ENCODE peak calls at places on chromosome 1, in ten cellular contexts. Y, M, U, E, A, T, I, F, B and S are unnamed samples. For H3K9me3, the result is how much of the 10 kb centered on the place peaks cover.

GRCh38 chr1:201988593-201988992 is 6.1 kb downstream of the RNPEP start:
- DNase-seq in Y (no peak), M (no peak), U (no peak), E (no peak), A (no peak), T (no peak), I (no peak), F (no peak), B (no peak), S (peak)

GRCh38 chr1:221708076-221708571 is 33.8 kb downstream of the DUSP10 start:
- DNase-seq in Y (no peak), M (no peak), U (no peak), E (no peak), A (no peak), T (no peak), I (peak), F (no peak), B (no peak), S (no peak)

GRCh38 chr1:60463146-60463545 is 389.6 kb upstream of the C1orf87 start:
- DNase-seq in Y (no peak), M (no peak), U (no peak), E (no peak), A (no peak), T (no peak), I (no peak), F (no peak), B (no peak), S (no peak)

GRCh38 chr1:9538669-9539164 is 548 bp upstream of the SLC25A33 start:
- DNase-seq in Y (no peak), M (no peak), U (peak), E (no peak), A (no peak), T (no peak), I (no peak), F (peak), B (no peak), S (no peak)

GRCh38 chr1:31372961-31373896 is at the start of gene FABP3:
- DNase-seq in Y (peak), M (no peak), U (peak), E (peak), A (peak), T (peak), I (no peak), F (peak), B (peak), S (peak)

GRCh38 chr1:248589334-248589733 is 8.2 kb downstream of the OR2T10 start:
- DNase-seq in Y (no peak), M (no peak), U (no peak), E (no peak), A (no peak), T (no peak), I (no peak), F (no peak), B (no peak), S (no peak)

GRCh38 chr1:109214695-109215623 is 1.2 kb downstream of the SARS1 start:
- DNase-seq in Y (no peak), M (peak), U (no peak), E (no peak), A (no peak), T (no peak), I (peak), F (no peak), B (no peak), S (no peak)

GRCh38 chr1:149962039-149962647 is 25.5 kb upstream of the MTMR11 start:
- DNase-seq in Y (no peak), M (peak), U (peak), E (no peak), A (peak), T (peak), I (no peak), F (no peak), B (peak), S (no peak)

DNA sequence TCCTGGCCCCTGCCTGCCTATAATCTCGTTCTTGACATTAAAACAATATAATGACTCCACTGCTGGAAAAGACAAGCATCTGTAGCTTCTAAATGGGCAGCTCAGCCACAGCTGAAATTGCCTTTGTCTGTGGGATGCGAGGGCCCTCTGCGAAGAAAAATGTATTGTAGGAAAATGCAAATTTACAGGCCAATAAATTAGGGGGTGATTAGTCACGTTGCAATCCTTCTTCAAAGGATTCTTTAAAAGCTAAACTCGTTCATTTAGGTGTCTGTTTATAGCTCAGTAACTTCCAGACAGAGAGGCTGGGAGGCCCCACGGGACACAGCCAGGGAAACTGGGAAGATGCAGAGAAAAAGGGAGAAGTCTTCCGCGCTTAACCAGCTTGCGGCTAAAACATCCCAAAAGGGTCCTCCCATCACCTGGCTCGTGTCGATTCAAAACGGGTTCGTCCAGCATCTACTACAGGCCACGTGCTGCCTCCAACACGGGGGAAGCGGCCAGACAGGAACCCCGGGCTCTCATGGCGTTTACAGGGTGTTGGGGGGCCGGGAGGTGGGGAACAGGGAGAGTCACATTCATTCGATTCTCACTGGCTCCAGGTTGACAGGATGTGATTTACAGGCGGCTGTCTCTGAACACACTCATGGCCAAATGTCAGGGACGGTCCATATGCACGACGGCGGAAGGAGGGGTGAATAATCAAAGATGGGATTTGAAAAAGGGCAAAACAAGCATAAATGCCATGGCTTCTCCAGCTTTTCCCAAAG is 100.5 kb upstream of the ZBTB40 start:
- DNase-seq in Y (no peak), M (no peak), U (peak), E (no peak), A (no peak), T (no peak), I (no peak), F (peak), B (no peak), S (no peak)
- H3K9me3 ChIP-seq in Y (under half), M (under half), U (under half), E (under half), A (under half), T (under half), I (under half), F (under half), B (under half), S (under half)

DNA sequence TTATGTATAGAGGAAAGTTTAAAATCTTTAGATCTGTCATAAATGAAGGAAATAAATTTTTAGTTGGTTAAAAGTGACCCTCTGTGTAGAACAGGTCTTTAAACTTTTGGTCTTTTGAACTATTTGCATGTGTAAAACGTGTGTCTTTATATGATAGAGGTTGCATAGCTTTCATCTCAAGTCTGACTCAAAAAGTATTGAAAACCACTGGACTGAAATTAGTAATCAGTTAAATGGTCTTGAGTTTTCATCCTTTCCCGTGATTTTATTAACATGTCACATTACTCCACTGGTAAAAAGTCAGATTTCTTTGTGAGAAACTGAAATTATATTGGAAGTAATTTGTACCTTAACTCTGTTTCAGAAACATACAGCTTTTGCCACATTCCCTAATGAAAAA is 1.8 kb downstream of the RNPC3 start:
- DNase-seq in Y (no peak), M (no peak), U (no peak), E (no peak), A (no peak), T (no peak), I (no peak), F (no peak), B (no peak), S (no peak)
- H3K4me3 ChIP-seq in Y (no peak), M (peak), U (peak), E (peak), A (no peak), T (peak), I (no peak), F (peak), B (peak), S (peak)

GRCh38 chr1:12410351-12410750 is 180.5 kb downstream of the VPS13D start:
- DNase-seq in Y (no peak), M (no peak), U (no peak), E (no peak), A (no peak), T (no peak), I (no peak), F (no peak), B (no peak), S (no peak)

GRCh38 chr1:12407050-12407961 is 177.5 kb downstream of the VPS13D start:
- DNase-seq in Y (no peak), M (no peak), U (no peak), E (no peak), A (peak), T (no peak), I (no peak), F (no peak), B (no peak), S (no peak)

GRCh38 chr1:12407962-12408288 is 178.1 kb downstream of the VPS13D start:
- DNase-seq in Y (no peak), M (no peak), U (no peak), E (no peak), A (no peak), T (no peak), I (no peak), F (no peak), B (no peak), S (no peak)

GRCh38 chr1:12409676-12410075 is 179.8 kb downstream of the VPS13D start:
- DNase-seq in Y (no peak), M (no peak), U (no peak), E (no peak), A (no peak), T (no peak), I (no peak), F (no peak), B (peak), S (no peak)

DNA sequence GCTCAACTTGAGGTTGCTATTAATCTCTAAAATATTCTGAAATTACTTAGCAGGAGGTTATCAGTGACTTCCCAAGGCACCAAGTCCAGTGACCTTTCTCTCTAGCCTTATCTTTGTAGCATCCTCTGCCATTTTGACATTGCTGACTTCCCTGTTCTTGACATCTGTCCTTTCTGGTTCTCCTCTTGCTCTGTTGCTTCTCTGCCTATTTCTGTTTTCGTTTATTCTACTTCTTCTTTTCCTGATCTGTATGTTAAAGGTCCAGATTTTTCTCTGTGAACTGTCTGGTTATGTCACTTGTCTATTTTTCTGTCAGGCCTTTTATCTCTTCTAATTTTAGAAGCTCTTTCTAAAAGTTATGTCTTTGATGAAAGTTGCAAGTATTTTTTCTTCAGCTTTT is 178.8 kb downstream of the VPS13D start:
- DNase-seq in Y (no peak), M (no peak), U (no peak), E (no peak), A (no peak), T (no peak), I (no peak), F (no peak), B (no peak), S (no peak)
- H3K27ac ChIP-seq in Y (no peak), M (no peak), U (no peak), E (no peak), A (no peak), T (no peak), I (no peak), F (no peak), B (peak), S (peak)

GRCh38 chr1:125065092-125065820 is 3880.5 kb downstream of the SRGAP2C start:
- DNase-seq in Y (no peak), M (no peak), U (no peak), E (no peak), A (no peak), T (no peak), I (no peak), F (peak), B (no peak), S (no peak)
- H3K9me3 ChIP-seq in Y (under half), M (under half), U (under half), E (under half), A (under half), T (under half), I (under half), F (under half), B (under half), S (under half)